ENCODE peak calls at places on chromosomes 12 and 14, in six cellular contexts. I is suprapubic skin, Y is uterus, D is GM23248, P is neural progenitor cell, F is heart right ventricle. E is an unnamed sample. For H3K4me1, the result is how much of the 10 kb centered on the place peaks cover.

GRCh38 chr12:14256139-14256538 is 109.3 kb upstream of the ATF7IP start:
- DNase-seq in I (no peak), Y (no peak), D (peak), P (no peak), F (no peak), E (peak)

GRCh38 chr14:50045039-50045711 is 71.2 kb downstream of the VCPKMT start:
- DNase-seq in I (peak), Y (peak), D (peak), P (no peak), F (peak), E (no peak)

GRCh38 chr12:122147514-122148290 is 26.3 kb downstream of the IL31 start:
- DNase-seq in I (no peak), Y (no peak), D (no peak), P (no peak), F (no peak), E (no peak)

GRCh38 chr12:52254180-52254964 is 20.1 kb upstream of the KRT86 start:
- DNase-seq in I (peak), Y (no peak), D (no peak), P (no peak), F (no peak), E (no peak)

GRCh38 chr12:51441583-51441982 is 17.0 kb downstream of the SLC4A8 start:
- DNase-seq in I (no peak), Y (no peak), D (peak), P (no peak), F (no peak), E (no peak)

GRCh38 chr12:22083167-22083566 is 37.1 kb downstream of the CMAS start:
- DNase-seq in I (no peak), Y (no peak), D (peak), P (no peak), F (no peak), E (peak)

GRCh38 chr12:93091851-93092558 is 162.9 kb upstream of the EEA1 start:
- DNase-seq in I (no peak), Y (no peak), D (no peak), P (no peak), F (no peak), E (no peak)

GRCh38 chr12:106248849-106249371 is 1.1 kb upstream of the CKAP4 start:
- DNase-seq in I (no peak), Y (no peak), D (peak), P (no peak), F (no peak), E (peak)

GRCh38 chr14:104011824-104012517 is 69.6 kb upstream of the RD3L start:
- DNase-seq in I (no peak), Y (no peak), D (no peak), P (no peak), F (peak), E (no peak)

GRCh38 chr12:49824886-49825285 is 3.3 kb downstream of the NCKAP5L start:
- DNase-seq in I (no peak), Y (no peak), D (peak), P (no peak), F (no peak), E (no peak)
- H3K4me1 ChIP-seq in I (half or more), Y (under half), D (under half), P (under half), F (half or more), E (under half)

GRCh38 chr14:69693145-69693544 is 73.8 kb upstream of the SRSF5 start:
- DNase-seq in I (no peak), Y (no peak), D (no peak), P (peak), F (peak), E (no peak)

GRCh38 chr14:69690042-69690441 is 76.9 kb upstream of the SRSF5 start:
- DNase-seq in I (no peak), Y (no peak), D (no peak), P (peak), F (no peak), E (no peak)

GRCh38 chr14:69694730-69695663 is 71.9 kb upstream of the SRSF5 start:
- DNase-seq in I (no peak), Y (no peak), D (peak), P (no peak), F (no peak), E (no peak)

GRCh38 chr14:69693823-69694729 is 72.9 kb upstream of the SRSF5 start:
- DNase-seq in I (no peak), Y (no peak), D (peak), P (no peak), F (no peak), E (no peak)

DNA sequence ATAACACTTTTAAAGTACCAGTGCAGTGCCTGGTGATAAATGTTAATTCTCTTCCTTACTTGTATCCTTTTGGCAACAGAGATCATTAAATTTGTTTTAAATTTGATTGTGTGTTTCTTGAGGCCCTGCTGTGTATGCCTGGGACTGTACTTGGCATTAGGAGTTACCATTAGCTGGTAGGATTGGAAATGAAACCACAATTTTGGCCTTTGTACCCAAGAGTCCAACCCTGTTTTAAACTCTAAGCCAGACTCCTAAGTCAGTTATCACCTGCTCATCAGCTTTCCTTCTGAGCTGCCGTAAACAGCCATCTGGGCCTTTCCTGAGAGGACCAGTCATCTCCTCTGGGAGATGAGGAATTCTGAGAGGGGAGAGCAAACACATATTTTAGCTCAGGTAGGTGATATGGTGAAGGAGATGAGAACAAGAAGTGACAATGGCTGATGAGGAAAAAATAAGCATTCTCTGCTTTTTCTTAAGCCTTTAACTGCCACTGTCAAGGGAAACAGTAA is 74.3 kb upstream of the SRSF5 start:
- DNase-seq in I (no peak), Y (no peak), D (no peak), P (no peak), F (no peak), E (no peak)
- H3K4me1 ChIP-seq in I (half or more), Y (under half), D (under half), P (half or more), F (half or more), E (under half)

DNA sequence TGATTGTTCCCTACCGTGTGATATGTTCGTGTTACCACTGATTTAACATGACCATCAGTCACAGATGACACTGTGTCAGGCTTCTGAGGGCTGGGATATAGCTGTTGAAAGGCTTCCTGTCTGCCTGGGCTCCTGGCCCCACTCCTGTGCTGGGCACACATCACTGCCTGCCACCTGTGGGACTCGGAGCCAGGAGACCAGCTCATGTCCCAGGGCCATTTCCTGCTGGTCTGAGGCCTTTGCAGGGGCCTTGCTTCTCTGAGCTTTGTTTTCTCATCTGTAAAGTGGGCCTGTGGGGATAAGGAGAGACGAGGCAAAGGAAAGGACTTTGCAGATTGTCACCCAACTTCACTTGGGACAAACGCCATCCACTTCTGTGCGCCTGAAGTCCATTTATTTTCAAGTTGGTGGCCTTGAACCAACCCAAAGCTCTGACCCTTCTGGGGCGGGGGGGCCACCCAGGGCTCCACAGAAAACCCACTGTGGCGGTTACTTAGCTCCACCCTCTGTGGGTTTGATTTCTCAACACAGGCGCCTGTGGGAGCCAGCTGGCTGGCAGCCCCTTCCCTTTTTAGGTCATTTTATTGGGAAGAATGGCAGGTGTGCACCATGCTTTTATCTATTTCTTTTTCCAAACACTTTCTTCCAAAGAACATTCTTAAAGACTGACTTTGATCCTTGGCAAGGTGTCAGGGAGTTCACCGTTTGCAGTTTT is 54.1 kb downstream of the BEGAIN start:
- DNase-seq in I (peak), Y (peak), D (peak), P (no peak), F (peak), E (no peak)
- H3K4me1 ChIP-seq in I (under half), Y (under half), D (under half), P (under half), F (under half), E (under half)

DNA sequence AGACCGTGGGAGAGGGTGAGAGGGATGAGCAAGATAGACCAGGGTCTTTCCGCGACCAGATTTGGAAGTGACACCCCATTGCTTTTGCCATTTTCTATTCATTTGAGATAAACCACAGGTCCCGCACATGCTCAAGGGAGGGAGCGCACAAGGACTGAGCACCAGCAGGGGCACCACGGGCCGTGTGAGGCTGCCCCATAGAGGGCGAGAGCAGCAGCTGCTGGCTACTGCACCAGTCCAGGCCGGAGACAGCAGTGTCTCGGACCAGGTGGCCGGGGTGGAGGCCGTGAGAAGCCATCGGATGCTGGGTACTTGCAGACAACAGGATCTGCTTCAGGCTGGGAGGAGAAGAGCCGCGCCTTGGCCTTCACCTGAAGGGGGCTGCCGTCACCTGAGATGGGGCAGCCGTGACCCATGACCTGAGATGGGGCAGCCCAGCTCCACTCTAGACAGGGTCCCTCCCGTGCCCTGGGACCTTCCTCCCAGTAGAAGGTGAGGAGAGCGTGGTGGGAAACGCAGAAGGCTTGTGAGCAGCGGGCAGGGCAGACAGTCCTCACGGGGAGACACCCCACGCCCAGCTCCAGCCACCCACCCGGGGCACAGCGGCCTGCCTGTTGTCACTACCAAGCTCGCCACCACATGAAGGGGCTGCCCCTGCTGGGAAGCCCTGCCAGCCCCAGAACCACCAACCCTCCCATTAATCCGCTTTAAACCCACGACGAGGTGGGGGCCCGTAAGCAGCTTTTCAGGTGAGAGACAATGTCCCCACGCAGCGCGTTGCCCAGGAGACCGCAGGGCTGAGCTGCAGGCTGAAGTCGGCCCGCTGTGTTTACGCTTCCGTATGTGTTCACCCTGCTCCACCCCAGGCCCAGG is 61.7 kb upstream of the FBRSL1 start:
- DNase-seq in I (no peak), Y (no peak), D (no peak), P (peak), F (no peak), E (no peak)
- H3K4me1 ChIP-seq in I (under half), Y (under half), D (under half), P (half or more), F (under half), E (under half)

DNA sequence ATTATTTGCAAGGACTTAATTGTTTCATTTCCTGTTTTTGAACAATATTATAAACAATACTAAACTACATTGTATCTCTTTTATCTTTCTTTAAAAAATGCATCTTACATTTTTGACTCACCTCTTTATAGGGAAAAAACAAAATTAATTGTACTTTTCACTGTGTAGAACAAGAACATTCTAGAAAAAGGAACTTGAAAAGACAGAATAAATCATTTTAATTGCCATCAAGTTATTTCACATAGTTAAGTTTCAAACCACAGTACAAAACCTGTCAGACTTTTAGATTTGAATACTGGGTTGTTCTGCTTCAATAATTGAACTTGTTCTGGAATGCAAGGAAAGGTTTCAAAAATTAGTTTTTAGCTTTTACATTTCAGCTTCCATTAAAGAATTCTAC is 50.0 kb downstream of the SLC38A6 start:
- DNase-seq in I (no peak), Y (no peak), D (no peak), P (no peak), F (no peak), E (no peak)
- H3K4me1 ChIP-seq in I (under half), Y (under half), D (under half), P (under half), F (under half), E (half or more)

E was measured in A673.